ENCODE peak calls at places on chromosome 16, in seven cellular contexts. N is central memory CD4-positive, alpha-beta T cell; O is ecto neural progenitor cell; S is NCI-H1436; I is neural progenitor cell; A is adipocyte; M is stromal cell of bone marrow. D is an unnamed sample.

GRCh38 chr16:70709961-70710360 is 24.1 kb upstream of the MTSS2 start:
- DNase-seq in N (no peak), O (no peak), S (no peak), I (no peak), A (no peak), M (no peak), D (no peak)

GRCh38 chr16:57815987-57816745 is 13.9 kb upstream of the KIFC3 start:
- DNase-seq in N (peak), O (peak), S (no peak), I (peak), A (peak), M (peak), D (peak)

GRCh38 chr16:53714080-53715050 is 10.4 kb downstream of the FTO start:
- DNase-seq in N (no peak), O (no peak), S (peak), I (peak), A (no peak), M (no peak), D (no peak)

GRCh38 chr16:70482624-70483023 is 28.2 kb downstream of the FCSK start:
- DNase-seq in N (no peak), O (no peak), S (no peak), I (no peak), A (no peak), M (no peak), D (no peak)

GRCh38 chr16:53449816-53450517 is 15.7 kb downstream of the RBL2 start:
- DNase-seq in N (no peak), O (no peak), S (no peak), I (no peak), A (no peak), M (no peak), D (no peak)

GRCh38 chr16:83272843-83273242 is 534.9 kb upstream of the HSBP1 start:
- DNase-seq in N (no peak), O (no peak), S (no peak), I (no peak), A (no peak), M (no peak), D (no peak)

GRCh38 chr16:15880909-15881308 is 7.5 kb downstream of the CEP20 start:
- DNase-seq in N (no peak), O (no peak), S (no peak), I (no peak), A (no peak), M (no peak), D (no peak)

GRCh38 chr16:88789593-88789992 is 4.6 kb upstream of the PIEZO1 start:
- DNase-seq in N (no peak), O (no peak), S (no peak), I (no peak), A (no peak), M (no peak), D (no peak)

GRCh38 chr16:65574311-65574966 is 452.6 kb upstream of the CDH11 start:
- DNase-seq in N (no peak), O (no peak), S (no peak), I (no peak), A (no peak), M (no peak), D (no peak)

GRCh38 chr16:24645739-24646645 is 83.5 kb upstream of the TNRC6A start:
- DNase-seq in N (no peak), O (no peak), S (no peak), I (no peak), A (peak), M (peak), D (peak)

GRCh38 chr16:67258160-67258835 is 9.5 kb downstream of the SLC9A5 start:
- DNase-seq in N (no peak), O (no peak), S (no peak), I (no peak), A (no peak), M (no peak), D (no peak)

GRCh38 chr16:57601801-57602478 is 26.5 kb upstream of the ADGRG1 start:
- DNase-seq in N (peak), O (peak), S (no peak), I (no peak), A (no peak), M (no peak), D (no peak)

GRCh38 chr16:53642094-53642493 is 61.6 kb downstream of the RPGRIP1L start:
- DNase-seq in N (no peak), O (no peak), S (no peak), I (no peak), A (no peak), M (no peak), D (no peak)

GRCh38 chr16:19294156-19294649 is 8.7 kb downstream of the CLEC19A start:
- DNase-seq in N (no peak), O (no peak), S (no peak), I (no peak), A (no peak), M (no peak), D (no peak)

GRCh38 chr16:24915019-24915418 is 69.3 kb downstream of the SLC5A11 start:
- DNase-seq in N (no peak), O (no peak), S (no peak), I (no peak), A (no peak), M (no peak), D (no peak)

GRCh38 chr16:55370762-55371482 is 46.9 kb downstream of the IRX6 start:
- DNase-seq in N (no peak), O (peak), S (peak), I (peak), A (peak), M (peak), D (peak)

GRCh38 chr16:28604186-28604565 is 5.7 kb downstream of the SULT1A1 start:
- DNase-seq in N (no peak), O (no peak), S (no peak), I (no peak), A (no peak), M (no peak), D (no peak)